ENCODE peak calls at places on chromosomes 13 and 19, in ten cellular contexts. J, Y, X, C, P, I, G, S, H and W are unnamed samples.

GRCh38 chr13:73702419-73703071 is 431.7 kb downstream of the KLF12 start:
- DNase-seq in I (no peak), S (no peak), P (no peak), Y (peak), H (no peak), X (peak), G (no peak), C (no peak), J (peak), W (no peak)

GRCh38 chr19:55442372-55443044 is 592 bp downstream of the SHISA7 start:
- DNase-seq in I (peak), G (no peak), X (no peak), P (no peak), Y (no peak), S (no peak), H (no peak), C (no peak), J (no peak), W (no peak)

GRCh38 chr13:20230913-20231838 is 943 bp downstream of the GJB6 start:
- DNase-seq in I (no peak), Y (no peak), J (no peak), C (no peak), P (no peak), S (no peak), X (no peak), G (no peak), H (no peak), W (no peak)

GRCh38 chr19:19444694-19445155 is 39.2 kb downstream of the GATAD2A start:
- DNase-seq in X (no peak), I (no peak), H (no peak), C (no peak), P (no peak), Y (no peak), G (no peak), J (peak), S (no peak), W (peak)

GRCh38 chr19:4758082-4758481 is 33.5 kb upstream of the FEM1A start:
- DNase-seq in G (no peak), J (no peak), Y (no peak), I (no peak), H (no peak), S (no peak), X (no peak), P (no peak), C (no peak), W (no peak)

GRCh38 chr13:88189724-88190123 is 518.6 kb downstream of the SLITRK5 start:
- DNase-seq in X (no peak), J (no peak), S (no peak), P (no peak), I (no peak), G (no peak), Y (no peak), H (no peak), C (no peak), W (no peak)

GRCh38 chr19:47316513-47316912 is 6.9 kb downstream of the C5AR1 start:
- DNase-seq in C (no peak), P (no peak), X (no peak), H (no peak), Y (no peak), I (no peak), J (no peak), S (no peak), G (no peak), W (no peak)

GRCh38 chr13:23731709-23732108 is 157.5 kb downstream of the MIPEP start:
- DNase-seq in C (no peak), G (no peak), X (no peak), S (no peak), J (no peak), I (no peak), P (no peak), H (no peak), Y (no peak), W (no peak)

GRCh38 chr19:18091217-18091608 is 4.5 kb upstream of the IL12RB1 start:
- DNase-seq in H (no peak), P (no peak), X (peak), G (peak), J (no peak), I (no peak), Y (peak), S (no peak), C (peak), W (no peak)